ENCODE peak calls at places on chromosomes 1 and 21, in eight cellular contexts. J is left kidney; Y is stimulated activated effector memory CD8-positive, alpha-beta T cell treated with anti-CD3 and anti-CD28 coated beads, Interleukin-12 subunit alpha, Interleukin-12 subunit beta, amount 100 ng/mL, for 72 hours; Q is GM13977; X is A549; I is GM12891; K is HTR-8/SVneo; W is EH. S is an unnamed sample.

GRCh38 chr1:222618001-222618879 is at the start of gene MIA3:
- DNase-seq in I (peak; percentile 89), Q (peak; percentile 95), J (peak; percentile 87), Y (peak; percentile 81), W (peak; percentile 22), K (peak; percentile 89), X (peak; percentile 74), S (peak; percentile 80)

GRCh38 chr1:202858306-202858705 is 30.6 kb downstream of the RABIF start:
- DNase-seq in Y (no peak), W (no peak), X (no peak), K (no peak), Q (no peak), I (no peak), J (peak; percentile 14), S (no peak)

GRCh38 chr1:182671779-182672486 is 12.5 kb downstream of the RGS8 start:
- DNase-seq in J (peak; percentile 49), K (no peak), I (no peak), Y (no peak), Q (no peak), X (no peak), W (no peak), S (no peak)

GRCh38 chr1:225688345-225688744 is 35.4 kb upstream of the ENAH start:
- DNase-seq in W (no peak), J (no peak), Y (no peak), I (no peak), K (no peak), X (no peak), Q (no peak), S (no peak)

GRCh38 chr21:42461881-42462877 is 33.8 kb downstream of the RSPH1 start:
- DNase-seq in Q (no peak), Y (no peak), W (no peak), J (peak; percentile 88), X (no peak), I (no peak), K (no peak), S (no peak)

GRCh38 chr1:51365774-51366173 is 35.4 kb upstream of the TTC39A start:
- DNase-seq in Q (no peak), J (no peak), W (no peak), X (no peak), I (no peak), Y (no peak), K (no peak), S (no peak)

GRCh38 chr1:77303387-77303786 is 21.6 kb downstream of the AK5 start:
- DNase-seq in X (no peak), K (no peak), Y (no peak), I (no peak), Q (no peak), J (no peak), W (no peak), S (no peak)

GRCh38 chr1:99571092-99571734 is 74.7 kb upstream of the PALMD start:
- DNase-seq in X (no peak), Q (no peak), J (peak; percentile 20), Y (no peak), W (no peak), I (no peak), K (no peak), S (no peak)

GRCh38 chr1:209434631-209435217 is 148.8 kb upstream of the CAMK1G start:
- DNase-seq in X (no peak), I (no peak), Q (no peak), J (no peak), Y (no peak), W (no peak), K (no peak), S (no peak)

GRCh38 chr1:35857830-35858229 is 25.2 kb upstream of the AGO1 start:
- DNase-seq in K (no peak), W (peak; percentile 31), Q (no peak), J (peak; percentile 35), I (no peak), X (no peak), Y (no peak), S (no peak)

GRCh38 chr1:6235302-6235680 is 473 bp downstream of the ICMT start:
- DNase-seq in K (no peak), J (no peak), W (no peak), Y (no peak), I (no peak), X (no peak), Q (no peak), S (no peak)

GRCh38 chr1:45421935-45422334 is 69.0 kb downstream of the TESK2 start:
- DNase-seq in W (no peak), X (no peak), I (no peak), J (no peak), K (no peak), Y (no peak), Q (no peak), S (no peak)

GRCh38 chr1:1371741-1372711 is 3.0 kb downstream of the AURKAIP1 start:
- DNase-seq in W (peak; percentile 65), K (peak; percentile 78), J (peak; percentile 82), Y (peak; percentile 94), X (peak; percentile 71), I (peak; percentile 95), Q (peak; percentile 89), S (peak; percentile 85)

GRCh38 chr1:43653339-43653738 is 3.4 kb downstream of the KDM4A start:
- DNase-seq in X (peak; percentile 36), Q (no peak), J (peak; percentile 10), W (peak; percentile 44), Y (no peak), K (no peak), I (no peak), S (no peak)

GRCh38 chr1:66278260-66279046 is 255.5 kb upstream of the SGIP1 start:
- DNase-seq in J (peak; percentile 16), Q (no peak), W (no peak), I (no peak), K (no peak), X (no peak), Y (no peak), S (no peak)

GRCh38 chr1:225651872-225652725 is 824 bp downstream of the ENAH start:
- DNase-seq in X (no peak), J (peak; percentile 79), Q (no peak), K (no peak), Y (no peak), W (peak; percentile 38), I (no peak), S (no peak)

GRCh38 chr1:933603-933940 is 9.8 kb downstream of the SAMD11 start:
- DNase-seq in Y (no peak), K (no peak), X (no peak), Q (no peak), J (peak; percentile 54), W (no peak), I (no peak), S (no peak)

GRCh38 chr1:78676347-78676982 is 26.8 kb downstream of the IFI44 start:
- DNase-seq in Y (no peak), I (peak; percentile 19), X (peak; percentile 12), J (peak; percentile 78), W (peak; percentile 74), K (peak; percentile 22), Q (peak; percentile 33), S (no peak)

GRCh38 chr1:109197163-109198042 is 16.3 kb upstream of the SARS1 start:
- DNase-seq in J (no peak), Q (no peak), Y (no peak), K (peak; percentile 81), W (peak; percentile 100), I (no peak), X (peak; percentile 85), S (no peak)

GRCh38 chr1:145858238-145858936 is 494 bp downstream of the PIAS3 start:
- DNase-seq in Q (peak; percentile 85), K (no peak), J (peak; percentile 82), I (peak; percentile 42), W (peak; percentile 55), Y (no peak), X (peak; percentile 74), S (no peak)

GRCh38 chr1:118786454-118787155 is 201.5 kb downstream of the TBX15 start:
- DNase-seq in K (no peak), I (no peak), Q (no peak), X (no peak), J (no peak), Y (no peak), W (no peak), S (no peak)

GRCh38 chr21:36613064-36613463 is 85.9 kb upstream of the SIM2 start:
- DNase-seq in J (peak; percentile 14), W (no peak), K (no peak), Y (no peak), I (no peak), Q (no peak), X (no peak), S (no peak)

GRCh38 chr1:29415156-29415830 is 179.0 kb downstream of the PTPRU start:
- DNase-seq in X (peak; percentile 18), J (peak; percentile 68), I (no peak), K (peak; percentile 27), Y (no peak), W (peak; percentile 6), Q (no peak), S (peak; percentile 39)

GRCh38 chr1:187067160-187067559 is 238.4 kb downstream of the PLA2G4A start:
- DNase-seq in Y (no peak), J (no peak), K (no peak), W (no peak), I (no peak), Q (no peak), X (no peak), S (no peak)

GRCh38 chr21:45381865-45382697 is 22.9 kb upstream of the COL18A1 start:
- DNase-seq in K (no peak), W (no peak), I (no peak), J (no peak), Q (no peak), Y (no peak), X (no peak), S (no peak)

GRCh38 chr1:24155011-24155782 is 12.3 kb upstream of the IL22RA1 start:
- DNase-seq in X (peak; percentile 26), W (no peak), K (no peak), Y (no peak), J (no peak), I (no peak), Q (peak; percentile 59), S (peak; percentile 60)

GRCh38 chr1:1198423-1199140 is 7.8 kb downstream of the TNFRSF18 start:
- DNase-seq in J (no peak), X (no peak), Q (no peak), W (no peak), I (no peak), K (no peak), Y (no peak), S (no peak)

GRCh38 chr1:58818075-58818474 is 34.2 kb upstream of the JUN start:
- DNase-seq in Q (no peak), K (peak; percentile 26), J (no peak), X (no peak), I (no peak), Y (no peak), W (peak; percentile 94), S (no peak)

GRCh38 chr1:165288301-165289120 is 68.0 kb downstream of the LMX1A start:
- DNase-seq in Y (no peak), Q (no peak), X (peak; percentile 11), W (no peak), J (peak; percentile 70), I (no peak), K (no peak), S (no peak)

GRCh38 chr1:5493708-5494390 is 498.4 kb downstream of the NPHP4 start:
- DNase-seq in X (no peak), J (no peak), Q (no peak), K (no peak), I (no peak), Y (no peak), W (no peak), S (no peak)

GRCh38 chr1:205013683-205014367 is 29.2 kb upstream of the CNTN2 start:
- DNase-seq in W (peak; percentile 41), Q (no peak), I (no peak), X (no peak), K (no peak), J (peak; percentile 75), Y (no peak), S (no peak)

GRCh38 chr1:220487297-220487820 is 40.6 kb upstream of the MARK1 start:
- DNase-seq in I (no peak), W (peak; percentile 43), X (no peak), J (peak; percentile 94), Q (no peak), Y (no peak), K (peak; percentile 11), S (no peak)

GRCh38 chr21:16891821-16892220 is 621.0 kb upstream of the CXADR start:
- DNase-seq in Q (no peak), W (peak; percentile 8), J (no peak), K (no peak), I (no peak), X (no peak), Y (no peak), S (no peak)

GRCh38 chr1:6288026-6288425 is 27.1 kb upstream of the GPR153 start:
- DNase-seq in Q (no peak), J (no peak), W (no peak), K (no peak), X (no peak), Y (no peak), I (no peak), S (no peak)